ENCODE peak calls at places on chromosomes 7 and 10, in four cellular contexts. K is GM23338, J is prostate gland, X is ascending aorta. A is an unnamed sample. For H3K4me1, the result is how much of the 10 kb centered on the place peaks cover.

GRCh38 chr10:77981281-77981680 is 48.0 kb downstream of the POLR3A start:
- DNase-seq in X (no peak), K (no peak), J (no peak), A (no peak)

GRCh38 chr10:49550563-49550962 is 11.6 kb upstream of the ERCC6 start:
- DNase-seq in X (no peak), K (peak), J (no peak), A (no peak)

GRCh38 chr10:113059001-113059780 is 109.1 kb downstream of the TCF7L2 start:
- DNase-seq in J (no peak), X (no peak), K (no peak), A (no peak)

GRCh38 chr7:71144963-71145362 is 13.0 kb downstream of the GALNT17 start:
- DNase-seq in X (no peak), J (no peak), K (no peak), A (no peak)

GRCh38 chr7:4604456-4604940 is 77.6 kb upstream of the FOXK1 start:
- DNase-seq in X (no peak), J (no peak), K (no peak), A (no peak)

GRCh38 chr7:81045491-81045890 is 126.6 kb upstream of the SEMA3C start:
- DNase-seq in J (no peak), X (no peak), K (no peak), A (no peak)

GRCh38 chr7:47088329-47089067 is 493.4 kb downstream of the TNS3 start:
- DNase-seq in X (no peak), K (peak), J (peak), A (no peak)

GRCh38 chr10:1064172-1064571 is 8.0 kb downstream of the WDR37 start:
- DNase-seq in J (no peak), K (no peak), X (no peak), A (no peak)

GRCh38 chr7:148838905-148839304 is 45.2 kb downstream of the EZH2 start:
- DNase-seq in X (no peak), K (no peak), J (no peak), A (no peak)

GRCh38 chr10:64283621-64284020 is 762.4 kb downstream of the REEP3 start:
- DNase-seq in J (no peak), X (no peak), K (no peak), A (no peak)

GRCh38 chr7:24574365-24574764 is 1.1 kb downstream of the PALS2 start:
- DNase-seq in J (no peak), X (no peak), K (no peak), A (no peak)

GRCh38 chr7:139650429-139651100 is 127.1 kb downstream of the CLEC2L start:
- DNase-seq in X (no peak), K (no peak), J (no peak), A (no peak)

GRCh38 chr7:139648941-139649425 is 125.5 kb downstream of the CLEC2L start:
- DNase-seq in K (no peak), X (no peak), J (no peak), A (no peak)

GRCh38 chr7:139647085-139647484 is 123.6 kb downstream of the CLEC2L start:
- DNase-seq in J (no peak), K (no peak), X (no peak), A (no peak)

GRCh38 chr7:139647812-139648616 is 124.5 kb downstream of the CLEC2L start:
- DNase-seq in K (peak), J (no peak), X (no peak), A (no peak)

GRCh38 chr7:139648617-139648932 is 125.1 kb downstream of the CLEC2L start:
- DNase-seq in K (peak), X (no peak), J (no peak), A (no peak)
- H3K27ac ChIP-seq in K (no peak), X (peak), J (peak), A (no peak)

DNA sequence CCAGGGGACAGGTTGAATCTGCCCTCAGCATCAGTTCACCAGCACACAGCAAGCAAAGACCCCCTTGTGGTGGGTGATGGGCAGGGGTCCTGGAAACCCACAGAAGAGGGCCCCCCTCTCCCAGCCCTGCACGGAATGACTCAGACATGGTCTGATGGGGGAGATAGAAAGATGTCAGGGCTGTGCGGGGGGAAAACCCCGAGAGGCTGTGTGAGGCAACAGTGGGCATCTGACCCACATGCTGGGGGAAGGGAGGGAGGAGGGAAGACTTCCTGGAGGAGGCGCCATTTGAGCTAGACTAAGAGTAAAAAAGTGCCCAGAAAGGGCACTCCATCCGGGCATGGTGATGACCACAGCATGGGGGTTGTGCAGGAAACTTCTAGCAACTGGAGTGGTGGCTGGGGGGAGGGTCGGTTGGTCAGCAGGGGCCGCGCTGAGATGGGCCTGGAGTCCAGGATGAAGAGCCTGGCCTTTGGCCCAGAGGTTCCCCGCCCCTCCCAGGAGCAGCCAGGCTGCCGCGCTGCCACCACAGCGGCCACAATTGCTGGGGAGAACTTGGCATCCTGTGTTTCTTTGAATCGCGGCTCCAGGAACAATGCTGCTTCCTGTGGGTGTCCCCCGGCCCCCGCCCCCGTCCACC is 2.5 kb downstream of the LFNG start:
- DNase-seq in J (no peak), K (no peak), X (no peak), A (no peak)
- H3K4me1 ChIP-seq in J (under half), K (half or more), X (under half), A (under half)

GRCh38 chr10:23341004-23341403 is 3.6 kb downstream of the C10orf67 start:
- DNase-seq in K (no peak), J (no peak), X (no peak), A (no peak)

GRCh38 chr10:23337616-23338015 is 7.0 kb downstream of the C10orf67 start:
- DNase-seq in X (no peak), K (no peak), J (no peak), A (no peak)

GRCh38 chr10:23340346-23340745 is 4.3 kb downstream of the C10orf67 start:
- DNase-seq in X (no peak), J (no peak), K (no peak), A (no peak)

GRCh38 chr10:23338155-23338828 is 6.3 kb downstream of the C10orf67 start:
- DNase-seq in J (no peak), K (peak), X (no peak), A (no peak)

GRCh38 chr10:23338886-23339285 is 5.7 kb downstream of the C10orf67 start:
- DNase-seq in J (no peak), K (no peak), X (no peak), A (no peak)
- TF ChIP-seq CTCF in J (no peak), K (no peak), X (no peak), A (no peak)

GRCh38 chr10:8050561-8051108 is 3.9 kb upstream of the GATA3 start:
- DNase-seq in X (no peak), J (no peak), K (peak), A (no peak)

GRCh38 chr10:8051109-8051781 is 3.2 kb upstream of the GATA3 start:
- DNase-seq in K (peak), X (no peak), J (no peak), A (no peak)

GRCh38 chr10:8052970-8053445 is 1.5 kb upstream of the GATA3 start:
- DNase-seq in J (no peak), X (no peak), K (no peak), A (no peak)

GRCh38 chr10:8052344-8052969 is 2.0 kb upstream of the GATA3 start:
- DNase-seq in J (no peak), X (no peak), K (no peak), A (no peak)

GRCh38 chr10:8051851-8052257 is 2.6 kb upstream of the GATA3 start:
- DNase-seq in K (peak), J (no peak), X (no peak), A (no peak)
- H3K27ac ChIP-seq in K (no peak), J (peak), X (no peak), A (no peak)

DNA sequence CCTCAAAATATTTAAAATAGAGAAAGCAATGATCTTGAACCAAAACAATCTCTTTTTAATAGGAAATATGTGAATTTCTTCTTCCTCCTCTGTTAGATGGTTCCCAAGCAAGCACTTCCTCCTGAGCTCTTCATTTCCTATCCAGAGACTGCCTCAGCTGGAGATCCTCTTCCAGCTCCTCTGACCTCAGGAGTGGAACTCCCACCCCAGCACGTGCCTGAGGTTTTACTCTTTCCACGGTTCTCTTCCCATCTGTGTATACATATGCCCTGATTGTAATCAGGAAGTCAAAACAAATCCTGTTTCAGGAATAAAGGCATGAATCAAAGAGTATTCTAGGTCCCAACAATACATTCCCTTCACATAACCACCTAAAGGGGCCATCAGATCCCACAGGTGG is 5.6 kb downstream of the DENND11 start:
- DNase-seq in K (no peak), J (no peak), X (no peak), A (no peak)
- H3K4me1 ChIP-seq in K (under half), J (under half), X (under half), A (under half)

GRCh38 chr7:90244909-90245841 is at the start of gene CFAP69:
- DNase-seq in J (peak), K (peak), X (peak), A (peak)
- TF ChIP-seq CTCF in J (peak), K (no peak), X (peak), A (peak)

GRCh38 chr10:87713707-87714106 is 54.0 kb downstream of the PAPSS2 start:
- DNase-seq in K (no peak), X (no peak), J (no peak), A (no peak)
- H3K27ac ChIP-seq in K (no peak), X (no peak), J (no peak), A (no peak)

GRCh38 chr7:114813597-114813996 is 108.3 kb upstream of the MDFIC start:
- DNase-seq in J (no peak), X (no peak), K (no peak), A (no peak)
- H3K4me1 ChIP-seq in J (under half), X (under half), K (under half), A (under half)

GRCh38 chr7:131488361-131488760 is 68.1 kb downstream of the PODXL start:
- DNase-seq in J (no peak), K (peak), X (no peak), A (no peak)
- TF ChIP-seq CTCF in J (no peak), K (peak), X (no peak), A (no peak)

A was measured in thoracic aorta.